ENCODE peak calls at places on chromosome 18, in eight cellular contexts. O, E, H, S, G, M, L and V are unnamed samples.

GRCh38 chr18:72104851-72105250 is 439.3 kb downstream of the CBLN2 start:
- DNase-seq in S (no peak), L (no peak), E (no peak), O (no peak), H (no peak), M (no peak), G (no peak), V (no peak)

GRCh38 chr18:47331051-47331450 is 79.6 kb upstream of the SKOR2 start:
- DNase-seq in M (no peak), S (no peak), G (no peak), H (no peak), O (no peak), E (no peak), L (no peak), V (no peak)

GRCh38 chr18:8801263-8801901 is 96.0 kb downstream of the MTCL1 start:
- DNase-seq in M (no peak), H (no peak), S (no peak), E (no peak), L (peak; percentile 87), G (no peak), O (no peak), V (no peak)

GRCh38 chr18:58781627-58782194 is 83.0 kb upstream of the ZNF532 start:
- DNase-seq in H (peak; percentile 77), M (peak; percentile 57), G (no peak), S (peak; percentile 89), L (peak; percentile 84), O (peak; percentile 74), E (peak; percentile 70), V (peak; percentile 88)

GRCh38 chr18:59264651-59265245 is 8.5 kb downstream of the RAX start:
- DNase-seq in M (no peak), O (no peak), S (peak; percentile 68), L (no peak), H (no peak), E (no peak), G (no peak), V (no peak)

GRCh38 chr18:66395671-66396218 is 208.1 kb downstream of the CDH19 start:
- DNase-seq in M (no peak), G (no peak), H (no peak), L (no peak), S (no peak), O (no peak), E (no peak), V (no peak)

GRCh38 chr18:56235773-56236115 is 402.6 kb downstream of the TXNL1 start:
- DNase-seq in H (no peak), L (no peak), S (peak; percentile 62), O (no peak), G (peak; percentile 29), M (no peak), E (no peak), V (no peak)

GRCh38 chr18:72235422-72235821 is 308.7 kb downstream of the CBLN2 start:
- DNase-seq in H (no peak), G (no peak), M (no peak), O (no peak), E (no peak), L (no peak), S (peak; percentile 82), V (no peak)

GRCh38 chr18:21598726-21599584 is 1.5 kb downstream of the ESCO1 start:
- DNase-seq in G (peak; percentile 37), M (no peak), H (no peak), L (peak; percentile 6), S (no peak), O (peak; percentile 32), E (no peak), V (peak; percentile 23)

GRCh38 chr18:49447810-49448745 is 12.4 kb downstream of the DYM start:
- DNase-seq in L (peak; percentile 75), O (no peak), M (peak; percentile 48), H (no peak), G (peak; percentile 7), S (peak; percentile 76), E (peak; percentile 39), V (no peak)

GRCh38 chr18:35936951-35937350 is 35.5 kb upstream of the RMP24 start:
- DNase-seq in L (no peak), G (no peak), H (no peak), M (no peak), O (no peak), E (no peak), S (no peak), V (no peak)

GRCh38 chr18:24853076-24853475 is 392.6 kb downstream of the HRH4 start:
- DNase-seq in E (no peak), O (no peak), H (no peak), L (no peak), G (no peak), M (no peak), S (no peak), V (no peak)

GRCh38 chr18:50726960-50727589 is 92.7 kb downstream of the MRO start:
- DNase-seq in L (no peak), O (no peak), E (no peak), H (no peak), S (no peak), G (peak; percentile 52), M (no peak), V (no peak)

GRCh38 chr18:43392168-43392567 is 114.9 kb upstream of the SYT4 start:
- DNase-seq in S (no peak), M (no peak), E (no peak), L (no peak), O (no peak), G (no peak), H (no peak), V (no peak)

GRCh38 chr18:57589162-57589561 is 2.7 kb upstream of the FECH start:
- DNase-seq in O (no peak), M (no peak), S (no peak), E (no peak), H (no peak), G (no peak), L (no peak), V (no peak)

GRCh38 chr18:65936678-65937077 is 185.9 kb downstream of the CDH7 start:
- DNase-seq in H (no peak), L (no peak), G (no peak), O (no peak), S (no peak), E (no peak), M (no peak), V (no peak)

GRCh38 chr18:46155652-46156051 is 51.5 kb downstream of the HAUS1 start:
- DNase-seq in E (peak; percentile 53), O (no peak), H (no peak), G (no peak), L (peak; percentile 95), S (no peak), M (peak; percentile 57), V (no peak)

GRCh38 chr18:80132196-80132812 is 23.2 kb downstream of the ADNP2 start:
- DNase-seq in S (no peak), L (no peak), G (no peak), E (no peak), H (no peak), M (no peak), O (no peak), V (no peak)
- H3K36me3 ChIP-seq in S (peaks cover 21% of the 10 kb centered on the region), L (peaks cover 8% of the 10 kb centered on the region), G (peaks cover 16% of the 10 kb centered on the region), E (peaks cover 54% of the 10 kb centered on the region), H (peaks cover 21% of the 10 kb centered on the region), M (peaks cover 36% of the 10 kb centered on the region), O (no peaks in the 10 kb centered on the region), V (peaks cover 36% of the 10 kb centered on the region)

GRCh38 chr18:10381951-10382350 is 72.5 kb upstream of the APCDD1 start:
- DNase-seq in E (no peak), M (no peak), G (no peak), O (no peak), S (no peak), L (peak; percentile 62), H (no peak), V (no peak)
- H3K27me3 ChIP-seq in E (peaks cover 2% of the 10 kb centered on the region), M (no peaks in the 10 kb centered on the region), G (no peaks in the 10 kb centered on the region), O (no peaks in the 10 kb centered on the region), S (no peaks in the 10 kb centered on the region), L (no peaks in the 10 kb centered on the region), H (no peaks in the 10 kb centered on the region), V (no peaks in the 10 kb centered on the region)

DNA sequence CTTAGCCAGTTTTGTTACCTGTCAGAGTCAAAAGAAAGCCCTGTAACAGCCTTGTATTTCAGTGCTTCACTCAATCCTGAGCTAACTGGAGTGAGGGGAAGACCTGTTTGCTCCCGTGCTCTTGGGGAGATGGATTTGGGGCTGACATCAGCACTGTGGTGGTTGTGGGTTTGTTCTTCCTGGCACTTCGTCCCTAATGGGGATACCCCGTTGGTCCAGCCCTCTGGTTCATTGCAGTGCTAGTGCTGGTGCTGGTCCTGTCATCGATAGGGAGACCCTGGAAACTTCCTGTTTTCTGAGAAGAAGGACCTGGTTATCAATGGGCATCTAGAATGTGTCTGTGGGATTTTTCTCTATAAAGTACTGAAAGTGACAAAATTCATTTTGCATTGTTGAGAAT is 205.4 kb downstream of the ZNF407 start:
- DNase-seq in M (no peak), O (no peak), H (no peak), G (no peak), E (no peak), L (no peak), S (no peak), V (no peak)
- H3K4me3 ChIP-seq in M (no peak overlapping the region), O (no peak overlapping the region), H (no peak overlapping the region), G (no peak overlapping the region), E (no peak overlapping the region), L (no peak overlapping the region), S (no peak overlapping the region), V (no peak overlapping the region)

GRCh38 chr18:26071020-26071419 is 19.4 kb downstream of the SS18 start:
- DNase-seq in E (no peak), L (no peak), O (no peak), S (no peak), G (no peak), H (no peak), M (no peak), V (no peak)
- H3K36me3 ChIP-seq in E (peaks cover 56% of the 10 kb centered on the region), L (peaks cover 80% of the 10 kb centered on the region), O (no peaks in the 10 kb centered on the region), S (peaks cover 50% of the 10 kb centered on the region), G (peaks cover 9% of the 10 kb centered on the region), H (peaks cover 25% of the 10 kb centered on the region), M (peaks cover 28% of the 10 kb centered on the region), V (peaks cover 45% of the 10 kb centered on the region)

GRCh38 chr18:13237073-13237472 is 18.5 kb downstream of the LDLRAD4 start:
- DNase-seq in M (no peak), E (no peak), H (no peak), O (no peak), S (no peak), G (no peak), L (no peak), V (peak; percentile 56)
- H3K27me3 ChIP-seq in M (no peaks in the 10 kb centered on the region), E (no peaks in the 10 kb centered on the region), H (no peaks in the 10 kb centered on the region), O (no peaks in the 10 kb centered on the region), S (peaks cover 9% of the 10 kb centered on the region), G (no peaks in the 10 kb centered on the region), L (peaks cover 20% of the 10 kb centered on the region), V (no peaks in the 10 kb centered on the region)